ENCODE peak calls at places on chromosomes 11 and 22, in eight cellular contexts. A is right lobe of liver, Y is progenitor cell of endocrine pancreas, W is MM.1S, E is lung, O is endodermal cell, M is GM10248, C is pancreas. I is an unnamed sample.

GRCh38 chr22:27113211-27114030 is 456.0 kb downstream of the MIAT start:
- DNase-seq in A (no peak), Y (no peak), W (no peak), E (peak; percentile 38), O (no peak), M (no peak), C (peak; percentile 70), I (peak; percentile 93)

GRCh38 chr11:15194671-15195415 is 80.1 kb downstream of the INSC start:
- DNase-seq in A (no peak), Y (no peak), W (no peak), E (no peak), O (peak; percentile 9), M (no peak), C (peak; percentile 14), I (no peak)

GRCh38 chr22:38479096-38479840 is 11.4 kb downstream of the KDELR3 start:
- DNase-seq in A (no peak), Y (no peak), W (no peak), E (no peak), O (no peak), M (no peak), C (no peak), I (no peak)

GRCh38 chr11:27313157-27313821 is 49.7 kb downstream of the CCDC34 start:
- DNase-seq in A (no peak), Y (no peak), W (no peak), E (no peak), O (no peak), M (no peak), C (no peak), I (no peak)

GRCh38 chr22:31093090-31093850 is 12.2 kb downstream of the SMTN start:
- DNase-seq in A (no peak), Y (no peak), W (no peak), E (no peak), O (peak; percentile 38), M (no peak), C (peak; percentile 35), I (no peak)

GRCh38 chr11:22957890-22958289 is 97.6 kb upstream of the CCDC179 start:
- DNase-seq in A (no peak), Y (no peak), W (no peak), E (no peak), O (no peak), M (no peak), C (no peak), I (no peak)

GRCh38 chr11:63602296-63602695 is 11.9 kb downstream of the PLAAT3 start:
- DNase-seq in A (no peak), Y (no peak), W (no peak), E (no peak), O (no peak), M (no peak), C (no peak), I (no peak)

GRCh38 chr11:118846181-118846946 is 37.3 kb upstream of the CXCR5 start:
- DNase-seq in A (no peak), Y (no peak), W (no peak), E (no peak), O (peak; percentile 60), M (no peak), C (no peak), I (no peak)

GRCh38 chr22:32352681-32353080 is 5.0 kb upstream of the RFPL3 start:
- DNase-seq in A (no peak), Y (no peak), W (no peak), E (no peak), O (peak; percentile 60), M (no peak), C (no peak), I (no peak)

GRCh38 chr22:36953239-36954080 is 40.0 kb downstream of the CSF2RB start:
- DNase-seq in A (peak; percentile 37), Y (no peak), W (no peak), E (no peak), O (no peak), M (no peak), C (no peak), I (no peak)

GRCh38 chr11:119062779-119063178 is 4.8 kb upstream of the VPS11 start:
- DNase-seq in A (no peak), Y (no peak), W (no peak), E (no peak), O (no peak), M (no peak), C (peak; percentile 65), I (no peak)

GRCh38 chr11:122007611-122008071 is 108.4 kb downstream of the BLID start:
- DNase-seq in A (peak; percentile 74), Y (no peak), W (no peak), E (no peak), O (no peak), M (no peak), C (no peak), I (no peak)

GRCh38 chr22:29580200-29580810 is 608 bp downstream of the NIPSNAP1 start:
- DNase-seq in A (peak; percentile 93), Y (peak; percentile 19), W (no peak), E (no peak), O (peak; percentile 74), M (peak; percentile 49), C (peak; percentile 31), I (no peak)

GRCh38 chr11:69541001-69541285 is 59.5 kb downstream of the LINC01488 start:
- DNase-seq in A (no peak), Y (no peak), W (no peak), E (no peak), O (no peak), M (no peak), C (no peak), I (no peak)

GRCh38 chr11:117633976-117634755 is 162.8 kb downstream of the DSCAML1 start:
- DNase-seq in A (no peak), Y (no peak), W (no peak), E (no peak), O (no peak), M (no peak), C (no peak), I (no peak)

GRCh38 chr11:118051611-118052461 is 25.0 kb upstream of the TMPRSS4 start:
- DNase-seq in A (peak; percentile 40), Y (no peak), W (peak; percentile 30), E (no peak), O (no peak), M (no peak), C (no peak), I (peak; percentile 88)

GRCh38 chr11:70636659-70637058 is 238.3 kb downstream of the CTTN start:
- DNase-seq in A (no peak), Y (no peak), W (no peak), E (no peak), O (no peak), M (no peak), C (no peak), I (no peak)

GRCh38 chr11:70630816-70631623 is 232.7 kb downstream of the CTTN start:
- DNase-seq in A (no peak), Y (no peak), W (no peak), E (no peak), O (no peak), M (no peak), C (no peak), I (no peak)

GRCh38 chr11:70630068-70630467 is 231.7 kb downstream of the CTTN start:
- DNase-seq in A (no peak), Y (no peak), W (no peak), E (no peak), O (no peak), M (no peak), C (no peak), I (no peak)

GRCh38 chr11:70631624-70632047 is 233.3 kb downstream of the CTTN start:
- DNase-seq in A (no peak), Y (no peak), W (no peak), E (no peak), O (no peak), M (no peak), C (no peak), I (no peak)

DNA sequence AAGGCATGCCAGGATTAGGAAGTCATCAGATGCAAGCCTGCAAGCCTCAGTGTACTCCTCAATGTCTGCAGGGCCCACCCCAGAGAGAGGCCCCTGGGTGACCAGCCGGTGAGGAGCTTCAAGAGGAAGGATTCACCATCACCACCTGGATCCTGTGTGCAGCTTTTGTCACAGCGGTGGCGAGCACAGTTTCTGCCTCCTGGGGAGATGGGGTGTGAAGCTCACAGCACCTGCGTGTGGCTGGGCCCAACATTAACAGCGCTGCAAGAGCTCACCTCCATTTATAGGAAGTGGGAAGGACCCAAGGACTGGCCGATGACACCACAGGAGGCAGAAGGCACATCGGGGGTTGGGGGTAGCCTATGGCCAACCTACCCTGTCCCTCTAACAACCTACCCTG is 235.3 kb downstream of the CTTN start:
- DNase-seq in A (no peak), Y (no peak), W (no peak), E (no peak), O (no peak), M (no peak), C (no peak), I (no peak)
- TF ChIP-seq CTCF in A (no peak), Y (no peak), W (no peak), E (no peak), O (no peak), M (no peak), C (no peak), I (no peak)

DNA sequence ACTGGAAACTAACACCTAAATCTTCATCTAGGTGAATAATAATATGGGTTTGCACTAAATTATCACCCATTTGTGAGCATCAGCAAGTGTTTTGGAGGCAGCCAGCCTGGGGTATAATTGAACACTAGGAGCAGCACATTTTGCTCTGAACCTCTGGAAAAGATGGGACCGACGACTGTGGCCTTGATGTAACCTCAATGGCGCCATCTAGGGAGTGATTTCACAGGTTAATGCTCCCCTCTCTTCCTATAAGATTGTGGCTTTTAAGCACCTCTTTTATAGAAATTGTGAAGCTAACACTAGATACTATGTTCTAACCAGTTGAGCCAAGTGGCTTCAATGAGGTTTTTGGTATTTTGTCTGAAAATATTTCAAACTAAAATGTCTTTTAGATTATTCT is 203.7 kb downstream of the NELL1 start:
- DNase-seq in A (no peak), Y (peak; percentile 19), W (no peak), E (no peak), O (peak; percentile 85), M (peak; percentile 24), C (peak; percentile 16), I (no peak)
- TF ChIP-seq CTCF in A (peak; percentile 10), Y (peak; percentile 71), W (peak; percentile 34), E (no peak), O (peak; percentile 89), M (no peak), C (no peak), I (no peak)

GRCh38 chr22:20567993-20568417 is 60.6 kb downstream of the MED15 start:
- DNase-seq in A (no peak), Y (no peak), W (no peak), E (no peak), O (peak; percentile 76), M (no peak), C (no peak), I (no peak)
- TF ChIP-seq CTCF in A (no peak), Y (peak; percentile 21), W (no peak), E (no peak), O (peak; percentile 69), M (peak; percentile 17), C (no peak), I (no peak)

DNA sequence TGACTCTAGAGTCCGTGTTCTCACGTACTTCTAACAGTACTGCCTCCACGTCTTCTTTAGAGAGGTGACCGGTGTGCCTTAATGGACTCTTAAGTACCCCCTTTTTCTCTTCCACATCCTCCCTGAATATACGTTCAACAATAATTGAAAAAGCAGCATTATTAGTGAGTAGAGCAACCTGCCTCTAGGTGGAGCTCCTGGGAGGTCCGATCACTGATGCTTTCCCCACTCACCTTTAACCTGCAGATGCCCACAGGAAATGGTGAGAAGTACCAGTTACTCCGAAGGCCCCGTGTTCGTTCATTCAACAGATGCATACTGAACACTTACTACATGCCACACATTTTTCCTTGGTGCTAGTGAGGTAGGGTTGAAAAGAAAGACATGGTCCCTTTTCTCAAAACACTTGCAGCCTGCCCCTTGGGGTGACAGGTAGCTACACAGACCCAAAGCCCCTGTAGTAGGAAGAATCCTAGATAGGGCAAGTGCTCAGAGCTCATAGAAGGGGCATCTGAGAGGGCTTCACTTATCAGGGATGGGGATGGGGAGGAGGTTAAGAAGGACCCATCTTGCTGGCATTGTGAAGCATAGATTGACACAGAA is 72.7 kb downstream of the FEZ1 start:
- DNase-seq in A (no peak), Y (no peak), W (peak; percentile 63), E (no peak), O (peak; percentile 76), M (peak; percentile 50), C (no peak), I (no peak)
- TF ChIP-seq CTCF in A (peak; percentile 60), Y (peak; percentile 59), W (peak; percentile 72), E (no peak), O (peak; percentile 81), M (peak; percentile 52), C (no peak), I (no peak)

I was measured in vagina.